ENCODE peak calls at places on chromosomes 12 and 14, in ten cellular contexts. Q is esophagus squamous epithelium, Z is H54, X is GM12892, L is HCT116, D is stomach, N is spleen, W is NB4, R is right lobe of liver, Y is transverse colon. U is an unnamed sample.

GRCh38 chr14:20782280-20782890 is 1.3 kb downstream of the RNASE6 start:
- DNase-seq in N (no peak), L (no peak), Z (no peak), Q (no peak), W (peak), X (no peak), D (no peak), R (no peak), Y (no peak), U (no peak)

GRCh38 chr12:103632554-103633216 is 45.6 kb downstream of the STAB2 start:
- DNase-seq in R (peak), W (peak), L (peak), Q (no peak), Z (peak), N (peak), X (peak), D (peak), Y (peak), U (peak)

GRCh38 chr12:111271674-111272418 is 97.0 kb downstream of the PHETA1 start:
- DNase-seq in Y (no peak), D (no peak), X (no peak), N (no peak), Z (no peak), L (peak), Q (no peak), W (peak), R (no peak), U (no peak)

GRCh38 chr12:116666305-116666673 is 71.6 kb downstream of the SPRING1 start:
- DNase-seq in Y (no peak), Z (no peak), L (no peak), Q (no peak), R (no peak), D (no peak), N (no peak), W (no peak), X (no peak), U (no peak)

GRCh38 chr14:38405851-38406630 is 150.1 kb upstream of the CLEC14A start:
- DNase-seq in W (no peak), Z (no peak), Q (no peak), X (no peak), N (no peak), D (no peak), L (no peak), Y (no peak), R (no peak), U (no peak)

GRCh38 chr12:25929096-25929637 is 29.3 kb upstream of the RASSF8 start:
- DNase-seq in N (no peak), Q (no peak), Z (no peak), Y (no peak), X (no peak), R (no peak), L (no peak), W (no peak), D (no peak), U (no peak)

GRCh38 chr12:16586350-16587109 is 19.4 kb downstream of the LMO3 start:
- DNase-seq in Y (no peak), Z (no peak), L (no peak), Q (no peak), W (no peak), X (no peak), R (no peak), D (no peak), N (no peak), U (no peak)

GRCh38 chr12:6219980-6220379 is 19.8 kb downstream of the CD9 start:
- DNase-seq in L (no peak), X (no peak), R (no peak), D (no peak), W (no peak), Y (no peak), N (no peak), Z (no peak), Q (no peak), U (no peak)

GRCh38 chr12:68591716-68592437 is 18.8 kb upstream of the RAP1B start:
- DNase-seq in Y (no peak), W (no peak), Q (no peak), R (no peak), L (no peak), X (no peak), N (no peak), Z (no peak), D (no peak), U (no peak)

GRCh38 chr12:69732088-69732487 is 6.6 kb upstream of the RAB3IP start:
- DNase-seq in R (no peak), W (no peak), X (no peak), Z (no peak), Y (no peak), D (no peak), L (no peak), Q (no peak), N (no peak), U (no peak)

GRCh38 chr12:95608252-95609033 is 57.2 kb upstream of the USP44 start:
- DNase-seq in X (no peak), W (no peak), N (no peak), Z (no peak), D (peak), Q (no peak), L (no peak), R (peak), Y (no peak), U (no peak)

GRCh38 chr14:85907536-85907935 is 377.6 kb downstream of the FLRT2 start:
- DNase-seq in L (no peak), X (no peak), N (no peak), R (no peak), Y (no peak), D (no peak), Q (no peak), Z (no peak), W (no peak), U (no peak)

GRCh38 chr14:59214702-59215302 is 26.3 kb downstream of the DAAM1 start:
- DNase-seq in Y (no peak), W (no peak), L (no peak), D (no peak), Q (no peak), R (no peak), N (no peak), X (no peak), Z (no peak), U (no peak)

GRCh38 chr14:55094630-55095157 is 34.4 kb upstream of the LGALS3 start:
- DNase-seq in N (no peak), Y (no peak), X (no peak), W (no peak), R (no peak), L (no peak), D (no peak), Z (no peak), Q (no peak), U (no peak)

GRCh38 chr14:47619397-47619796 is 56.0 kb downstream of the MDGA2 start:
- DNase-seq in W (no peak), Q (no peak), N (no peak), X (no peak), Z (peak), R (no peak), Y (no peak), L (no peak), D (no peak), U (no peak)

GRCh38 chr12:92357584-92358261 is 212.1 kb upstream of the BTG1 start:
- DNase-seq in L (no peak), Y (no peak), R (no peak), W (no peak), X (no peak), N (no peak), Q (no peak), D (no peak), Z (no peak), U (peak)

GRCh38 chr12:76113800-76114757 is 29.6 kb upstream of the NAP1L1 start:
- DNase-seq in X (no peak), D (no peak), W (no peak), Q (no peak), R (no peak), Z (no peak), N (no peak), Y (no peak), L (no peak), U (peak)
- TF ChIP-seq POLR2A in X (no peak), D (no peak), W (no peak), Q (no peak), R (no peak), Z (no peak), N (no peak), Y (no peak), L (no peak), U (no peak)

GRCh38 chr12:87283111-87283510 is 746.1 kb downstream of the C12orf50 start:
- DNase-seq in N (no peak), Z (no peak), D (no peak), Q (no peak), W (no peak), X (no peak), Y (no peak), L (no peak), R (no peak), U (no peak)

GRCh38 chr12:87280356-87280755 is 748.8 kb downstream of the C12orf50 start:
- DNase-seq in W (peak), X (no peak), N (no peak), Q (no peak), Y (no peak), D (no peak), L (no peak), Z (no peak), R (no peak), U (no peak)

GRCh38 chr12:87280893-87281292 is 748.3 kb downstream of the C12orf50 start:
- DNase-seq in Q (no peak), W (no peak), Y (no peak), X (no peak), R (no peak), L (no peak), D (no peak), Z (no peak), N (no peak), U (no peak)
- TF ChIP-seq POLR2A in Q (no peak), W (no peak), Y (no peak), X (no peak), R (no peak), L (no peak), D (no peak), Z (no peak), N (no peak), U (no peak)

GRCh38 chr12:32115404-32116104 is 8.9 kb downstream of the BICD1 start:
- DNase-seq in Y (peak), L (peak), Z (peak), R (peak), Q (no peak), D (peak), X (no peak), W (peak), N (no peak), U (no peak)
- TF ChIP-seq POLR2A in Y (no peak), L (no peak), Z (no peak), R (no peak), Q (no peak), D (no peak), X (no peak), W (no peak), N (no peak), U (no peak)

GRCh38 chr12:101678081-101678480 is 19.4 kb upstream of the CHPT1 start:
- DNase-seq in Z (no peak), N (no peak), Y (no peak), R (no peak), W (no peak), X (no peak), Q (no peak), L (no peak), D (no peak), U (no peak)
- TF ChIP-seq POLR2A in Z (no peak), N (no peak), Y (no peak), R (no peak), W (no peak), X (no peak), Q (no peak), L (no peak), D (no peak), U (no peak)

GRCh38 chr12:122840580-122841513 is 5.6 kb downstream of the HIP1R start:
- DNase-seq in L (no peak), Z (no peak), Q (no peak), Y (no peak), N (peak), D (no peak), R (peak), W (no peak), X (no peak), U (no peak)
- TF ChIP-seq POLR2A in L (no peak), Z (no peak), Q (no peak), Y (no peak), N (no peak), D (no peak), R (no peak), W (no peak), X (no peak), U (no peak)

GRCh38 chr14:24415421-24416253 is 13.8 kb downstream of the CBLN3 start:
- DNase-seq in D (no peak), Q (no peak), R (no peak), Y (no peak), N (no peak), X (no peak), Z (no peak), W (no peak), L (no peak), U (no peak)

GRCh38 chr14:24416932-24417619 is 12.4 kb downstream of the CBLN3 start:
- DNase-seq in R (no peak), Q (no peak), Y (no peak), D (no peak), W (no peak), X (no peak), L (no peak), Z (no peak), N (peak), U (no peak)

GRCh38 chr14:24417832-24418491 is 11.5 kb downstream of the CBLN3 start:
- DNase-seq in Y (peak), X (no peak), R (no peak), W (no peak), D (peak), N (no peak), Z (no peak), Q (no peak), L (no peak), U (no peak)

GRCh38 chr14:24416254-24416931 is 13.1 kb downstream of the CBLN3 start:
- DNase-seq in D (no peak), Q (no peak), X (no peak), N (peak), W (no peak), R (no peak), L (no peak), Z (no peak), Y (no peak), U (peak)

DNA sequence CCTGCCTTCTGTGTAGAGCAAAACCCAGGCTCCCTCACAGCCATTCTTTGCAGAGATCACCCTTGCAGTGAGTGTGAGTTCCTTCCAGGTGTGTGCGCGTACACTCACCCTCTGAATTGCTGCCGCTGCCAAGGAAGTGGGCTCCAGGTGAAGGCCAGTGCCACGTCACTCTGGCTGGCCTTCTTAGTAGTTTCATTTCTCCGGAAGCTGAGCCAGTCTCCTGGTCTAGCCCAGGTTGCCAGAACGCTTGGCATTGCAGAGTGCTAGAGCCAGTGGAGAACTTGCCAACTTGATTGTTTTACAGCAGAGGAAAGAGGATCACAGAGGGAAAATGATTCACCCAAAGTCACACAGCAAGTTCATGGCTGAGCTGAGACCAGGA is 11.0 kb downstream of the CBLN3 start:
- DNase-seq in W (no peak), Q (no peak), L (no peak), N (no peak), D (peak), Z (no peak), X (no peak), R (peak), Y (peak), U (no peak)
- TF ChIP-seq POLR2A in W (no peak), Q (no peak), L (no peak), N (no peak), D (no peak), Z (no peak), X (no peak), R (no peak), Y (peak), U (no peak)

DNA sequence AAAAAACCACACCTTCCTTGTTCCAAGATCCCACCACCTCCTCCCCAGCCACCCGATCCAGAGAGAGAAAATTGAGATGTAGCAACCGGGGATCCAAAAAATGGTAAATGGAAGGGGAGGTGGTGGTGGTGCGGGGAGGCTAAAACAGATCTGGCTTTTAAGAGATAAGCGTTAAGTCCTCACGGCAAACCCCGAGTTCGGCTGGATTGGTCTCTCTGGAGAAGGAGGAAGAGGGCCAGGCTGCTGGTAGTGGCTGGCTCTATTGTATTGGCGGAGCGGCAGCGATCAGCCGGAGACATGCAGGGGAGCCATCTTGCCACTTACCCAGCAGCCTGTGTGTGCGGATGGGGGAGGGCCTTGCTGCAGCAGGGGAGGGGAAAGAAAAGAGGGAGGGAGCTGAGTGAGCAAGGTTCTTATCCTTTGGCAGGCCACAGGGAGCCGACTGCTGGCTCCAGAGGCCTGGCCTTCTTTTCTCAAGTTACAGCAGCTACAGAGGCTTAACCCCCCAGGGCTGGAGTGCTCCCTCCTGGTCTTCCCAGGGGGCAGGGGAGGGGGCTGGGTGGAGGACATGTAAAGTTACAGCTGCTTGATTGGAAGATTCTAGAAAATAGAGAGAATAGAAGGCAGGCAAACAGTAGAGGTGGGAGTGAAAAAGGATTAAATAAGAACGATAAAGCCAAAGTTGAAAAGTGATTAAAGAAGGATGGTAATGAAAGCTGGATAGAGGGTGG is 14.1 kb upstream of the CDH24 start:
- DNase-seq in Q (no peak), Z (peak), N (peak), D (peak), X (peak), R (peak), L (no peak), W (peak), Y (peak), U (no peak)
- TF ChIP-seq POLR2A in Q (no peak), Z (peak), N (no peak), D (no peak), X (peak), R (peak), L (peak), W (peak), Y (peak), U (peak)

GRCh38 chr14:90513151-90514014 is 116.6 kb downstream of the CALM1 start:
- DNase-seq in N (no peak), Q (no peak), R (no peak), D (peak), W (no peak), Z (no peak), Y (peak), L (no peak), X (no peak), U (no peak)
- TF ChIP-seq POLR2A in N (no peak), Q (no peak), R (no peak), D (no peak), W (no peak), Z (no peak), Y (no peak), L (no peak), X (no peak), U (no peak)

GRCh38 chr12:108635201-108635996 is 1.7 kb upstream of the SELPLG start:
- DNase-seq in D (no peak), Q (no peak), Y (peak), W (peak), X (peak), Z (no peak), R (no peak), L (no peak), N (peak), U (no peak)

GRCh38 chr12:108633081-108633533 is 587 bp downstream of the SELPLG start:
- DNase-seq in L (no peak), W (no peak), D (no peak), Y (no peak), Z (no peak), R (no peak), Q (no peak), N (peak), X (no peak), U (no peak)

GRCh38 chr12:108635997-108636808 is 2.5 kb upstream of the SELPLG start:
- DNase-seq in W (no peak), L (no peak), Z (no peak), D (no peak), R (no peak), N (no peak), Y (no peak), X (no peak), Q (no peak), U (no peak)

GRCh38 chr12:108634225-108634795 is 616 bp upstream of the SELPLG start:
- DNase-seq in R (no peak), D (peak), Y (peak), N (peak), X (no peak), Z (no peak), W (peak), L (no peak), Q (no peak), U (peak)

DNA sequence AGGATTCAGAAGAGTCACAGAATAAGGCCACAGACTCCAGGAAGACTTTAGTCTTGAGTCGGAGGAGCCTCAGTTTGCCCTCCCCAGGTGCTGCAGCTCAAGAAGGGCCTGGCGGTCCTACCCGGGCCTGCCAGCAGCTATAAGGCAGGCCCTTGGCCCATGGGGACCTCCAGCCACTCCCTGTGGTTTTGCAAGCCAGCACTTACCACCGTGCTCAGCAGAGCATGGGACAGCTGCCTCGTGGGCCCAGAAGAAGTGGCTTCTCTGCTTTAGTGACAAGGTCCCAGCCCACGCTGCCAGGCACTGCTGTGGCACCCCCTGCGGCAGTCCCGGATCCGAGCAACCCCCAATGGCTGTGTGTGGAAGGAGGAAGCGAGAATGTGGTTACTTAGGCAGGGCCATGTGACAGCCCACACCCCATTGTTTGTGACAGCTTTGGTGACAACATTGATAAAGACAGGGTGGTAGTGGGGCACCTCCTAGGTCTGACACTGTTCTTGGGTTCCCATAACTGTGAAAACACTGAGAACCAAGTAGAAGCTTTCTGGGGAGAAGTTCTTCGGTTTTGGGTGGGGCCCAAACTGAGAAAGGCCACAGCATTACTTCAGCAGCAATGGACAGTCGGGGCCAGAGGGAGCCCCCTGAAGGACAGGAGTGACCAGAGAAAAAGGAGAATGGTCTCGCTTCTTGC is at the start of gene SELPLG:
- DNase-seq in D (peak), N (peak), L (no peak), Y (peak), X (peak), W (peak), R (peak), Q (peak), Z (no peak), U (peak)
- TF ChIP-seq POLR2A in D (no peak), N (peak), L (no peak), Y (peak), X (no peak), W (peak), R (peak), Q (no peak), Z (no peak), U (peak)